ENCODE peak calls at places on chromosome 3, in six cellular contexts. One of them, this sample, is unnamed.

GRCh38 chr3:15952543-15953175 is 154.9 kb upstream of the ANKRD28 start:
- DNase-seq in stimulated activated naive CD4-positive, alpha-beta T cell: no peak
- DNase-seq in stimulated activated CD8-positive, alpha-beta memory T cell treated with anti-CD3 and anti-CD28 coated beads, Interleukin-12 subunit alpha, Interleukin-12 subunit beta, amount 100 ng/mL, for 4 hours: no peak
- DNase-seq in neural progenitor cell: no peak
- DNase-seq in cerebellar cortex: no peak
- DNase-seq in NCI-H2081: no peak
- DNase-seq in this sample: no peak

GRCh38 chr3:149706905-149707304 is 45.4 kb downstream of the COMMD2 start:
- DNase-seq in cerebellar cortex: no peak
- DNase-seq in stimulated activated CD8-positive, alpha-beta memory T cell treated with anti-CD3 and anti-CD28 coated beads, Interleukin-12 subunit alpha, Interleukin-12 subunit beta, amount 100 ng/mL, for 4 hours: no peak
- DNase-seq in NCI-H2081: no peak
- DNase-seq in neural progenitor cell: no peak
- DNase-seq in stimulated activated naive CD4-positive, alpha-beta T cell: no peak
- DNase-seq in this sample: peak; percentile 28

GRCh38 chr3:39407773-39408492 is 1.4 kb downstream of the RPSA start:
- DNase-seq in stimulated activated CD8-positive, alpha-beta memory T cell treated with anti-CD3 and anti-CD28 coated beads, Interleukin-12 subunit alpha, Interleukin-12 subunit beta, amount 100 ng/mL, for 4 hours: no peak
- DNase-seq in stimulated activated naive CD4-positive, alpha-beta T cell: no peak
- DNase-seq in neural progenitor cell: no peak
- DNase-seq in NCI-H2081: no peak
- DNase-seq in cerebellar cortex: no peak
- DNase-seq in this sample: no peak

GRCh38 chr3:42402394-42403100 is 7.9 kb downstream of the LYZL4 start:
- DNase-seq in cerebellar cortex: no peak
- DNase-seq in stimulated activated naive CD4-positive, alpha-beta T cell: no peak
- DNase-seq in neural progenitor cell: no peak
- DNase-seq in NCI-H2081: no peak
- DNase-seq in stimulated activated CD8-positive, alpha-beta memory T cell treated with anti-CD3 and anti-CD28 coated beads, Interleukin-12 subunit alpha, Interleukin-12 subunit beta, amount 100 ng/mL, for 4 hours: no peak
- DNase-seq in this sample: no peak

GRCh38 chr3:169662215-169663070 is 1.1 kb downstream of the MECOM start:
- DNase-seq in stimulated activated naive CD4-positive, alpha-beta T cell: peak; percentile 42
- DNase-seq in NCI-H2081: peak; percentile 94
- DNase-seq in cerebellar cortex: no peak
- DNase-seq in stimulated activated CD8-positive, alpha-beta memory T cell treated with anti-CD3 and anti-CD28 coated beads, Interleukin-12 subunit alpha, Interleukin-12 subunit beta, amount 100 ng/mL, for 4 hours: no peak
- DNase-seq in neural progenitor cell: peak; percentile 93
- DNase-seq in this sample: peak; percentile 51

GRCh38 chr3:42704136-42704841 is 1.7 kb upstream of the HHATL start:
- DNase-seq in NCI-H2081: no peak
- DNase-seq in cerebellar cortex: no peak
- DNase-seq in neural progenitor cell: no peak
- DNase-seq in stimulated activated naive CD4-positive, alpha-beta T cell: no peak
- DNase-seq in stimulated activated CD8-positive, alpha-beta memory T cell treated with anti-CD3 and anti-CD28 coated beads, Interleukin-12 subunit alpha, Interleukin-12 subunit beta, amount 100 ng/mL, for 4 hours: no peak
- DNase-seq in this sample: no peak

GRCh38 chr3:175413926-175414325 is 554.8 kb downstream of the NAALADL2 start:
- DNase-seq in stimulated activated CD8-positive, alpha-beta memory T cell treated with anti-CD3 and anti-CD28 coated beads, Interleukin-12 subunit alpha, Interleukin-12 subunit beta, amount 100 ng/mL, for 4 hours: no peak
- DNase-seq in stimulated activated naive CD4-positive, alpha-beta T cell: no peak
- DNase-seq in NCI-H2081: no peak
- DNase-seq in cerebellar cortex: no peak
- DNase-seq in neural progenitor cell: no peak
- DNase-seq in this sample: no peak

GRCh38 chr3:194390835-194391234 is 8.2 kb downstream of the GP5 start:
- DNase-seq in stimulated activated CD8-positive, alpha-beta memory T cell treated with anti-CD3 and anti-CD28 coated beads, Interleukin-12 subunit alpha, Interleukin-12 subunit beta, amount 100 ng/mL, for 4 hours: no peak
- DNase-seq in NCI-H2081: no peak
- DNase-seq in neural progenitor cell: no peak
- DNase-seq in stimulated activated naive CD4-positive, alpha-beta T cell: no peak
- DNase-seq in cerebellar cortex: no peak
- DNase-seq in this sample: no peak

GRCh38 chr3:173397161-173398110 is at the start of gene NLGN1:
- DNase-seq in cerebellar cortex: peak; percentile 82
- DNase-seq in stimulated activated CD8-positive, alpha-beta memory T cell treated with anti-CD3 and anti-CD28 coated beads, Interleukin-12 subunit alpha, Interleukin-12 subunit beta, amount 100 ng/mL, for 4 hours: no peak
- DNase-seq in neural progenitor cell: peak; percentile 86
- DNase-seq in NCI-H2081: peak; percentile 85
- DNase-seq in stimulated activated naive CD4-positive, alpha-beta T cell: no peak
- DNase-seq in this sample: peak; percentile 82

This sample was measured in Ammon's horn.